ENCODE peak calls at places on chromosomes 6 and 20, in four cellular contexts. W, K, M and C are unnamed samples.

GRCh38 chr6:56595490-56596122 is 47.1 kb downstream of the DST start:
- DNase-seq in W (peak; percentile 80), K (peak; percentile 30), M (no peak), C (peak; percentile 37)

GRCh38 chr20:496126-496696 is 33.9 kb upstream of the TBC1D20 start:
- DNase-seq in W (no peak), K (peak; percentile 49), M (no peak), C (peak; percentile 16)

GRCh38 chr6:21383499-21384085 is 210.0 kb upstream of the SOX4 start:
- DNase-seq in W (no peak), K (no peak), M (no peak), C (no peak)

GRCh38 chr20:51272392-51272791 is 249.5 kb upstream of the KCNG1 start:
- DNase-seq in W (peak; percentile 57), K (peak; percentile 73), M (no peak), C (no peak)

GRCh38 chr6:10014561-10014960 is 400.3 kb downstream of the TFAP2A start:
- DNase-seq in M (no peak), K (peak; percentile 21), W (peak; percentile 34), C (no peak)

GRCh38 chr6:127247114-127248096 is 19.3 kb upstream of the RNF146 start:
- DNase-seq in K (no peak), M (no peak), W (no peak), C (no peak)

GRCh38 chr6:81900616-81901015 is 148.1 kb upstream of the TENT5A start:
- DNase-seq in K (no peak), M (no peak), W (no peak), C (no peak)

GRCh38 chr6:79737172-79737571 is 106.0 kb downstream of the SH3BGRL2 start:
- DNase-seq in K (peak; percentile 1), W (peak; percentile 11), M (no peak), C (peak; percentile 25)

GRCh38 chr20:40637176-40637575 is 51.9 kb downstream of the MAFB start:
- DNase-seq in M (no peak), K (no peak), W (no peak), C (no peak)

GRCh38 chr6:158834675-158835385 is 15.7 kb upstream of the EZR start:
- DNase-seq in M (no peak), W (no peak), K (no peak), C (no peak)

GRCh38 chr6:36848658-36849441 is 9.6 kb upstream of the CPNE5 start:
- DNase-seq in K (no peak), M (no peak), W (no peak), C (no peak)

GRCh38 chr6:168852336-168852884 is 401.2 kb downstream of the THBS2 start:
- DNase-seq in M (no peak), K (no peak), W (no peak), C (no peak)

GRCh38 chr20:51540585-51540984 is 1.9 kb downstream of the NFATC2 start:
- DNase-seq in K (no peak), W (no peak), M (no peak), C (no peak)

GRCh38 chr20:62117658-62118057 is 4.6 kb upstream of the LSM14B start:
- DNase-seq in M (no peak), K (no peak), W (no peak), C (no peak)

GRCh38 chr20:63401384-63402110 is 40.4 kb upstream of the CHRNA4 start:
- DNase-seq in K (no peak), M (no peak), W (no peak), C (no peak)

GRCh38 chr20:10958279-10958678 is 284.5 kb upstream of the JAG1 start:
- DNase-seq in M (no peak), K (no peak), W (no peak), C (no peak)

GRCh38 chr6:30782425-30783014 is 38.2 kb upstream of the IER3 start:
- DNase-seq in W (no peak), M (no peak), K (peak; percentile 51), C (peak; percentile 95)

GRCh38 chr6:10412948-10413849 is 1.7 kb downstream of the TFAP2A start:
- DNase-seq in M (no peak), K (no peak), W (peak; percentile 55), C (peak; percentile 88)

GRCh38 chr20:25050501-25051350 is 7.2 kb downstream of the ACSS1 start:
- DNase-seq in K (no peak), M (peak; percentile 7), W (no peak), C (no peak)

GRCh38 chr20:5073154-5074049 is 46.4 kb downstream of the PCNA start:
- DNase-seq in K (peak; percentile 22), M (peak; percentile 84), W (no peak), C (peak; percentile 98)

GRCh38 chr6:53032853-53033252 is 32.4 kb upstream of the FBXO9 start:
- DNase-seq in W (no peak), K (peak; percentile 67), M (no peak), C (peak; percentile 20)

GRCh38 chr6:37544530-37544929 is 44.8 kb upstream of the CCDC167 start:
- DNase-seq in K (no peak), W (no peak), M (no peak), C (no peak)

GRCh38 chr6:134954272-134954990 is 4.5 kb upstream of the ALDH8A1 start:
- DNase-seq in K (no peak), M (no peak), W (no peak), C (no peak)

GRCh38 chr6:121691126-121691540 is 255.7 kb downstream of the GJA1 start:
- DNase-seq in K (peak; percentile 68), M (no peak), W (no peak), C (no peak)

GRCh38 chr20:11207749-11208502 is 534.1 kb upstream of the JAG1 start:
- DNase-seq in M (no peak), W (peak; percentile 67), K (peak; percentile 44), C (peak; percentile 96)

GRCh38 chr6:108961985-108962384 is 113.8 kb downstream of the ARMC2 start:
- DNase-seq in W (no peak), M (no peak), K (peak; percentile 90), C (no peak)

GRCh38 chr6:130371921-130372320 is 6.1 kb downstream of the TMEM200A start:
- DNase-seq in W (no peak), M (no peak), K (no peak), C (no peak)
- H3K4me3 ChIP-seq in W (no peak overlapping the region), M (no peak overlapping the region), K (no peak overlapping the region), C (no peak overlapping the region)

GRCh38 chr20:44721785-44722054 is 6.6 kb downstream of the CCN5 start:
- DNase-seq in K (no peak), M (no peak), W (no peak), C (no peak)
- H3K4me3 ChIP-seq in K (no peak overlapping the region), M (no peak overlapping the region), W (no peak overlapping the region), C (no peak overlapping the region)

GRCh38 chr6:41375598-41376151 is 40.3 kb downstream of the NCR2 start:
- DNase-seq in M (no peak), K (no peak), W (no peak), C (no peak)
- H3K4me3 ChIP-seq in M (no peak overlapping the region), K (no peak overlapping the region), W (no peak overlapping the region), C (no peak overlapping the region)

GRCh38 chr20:41776450-41776849 is 158.3 kb upstream of the CHD6 start:
- DNase-seq in W (peak; percentile 61), K (no peak), M (no peak), C (no peak)

GRCh38 chr20:41769650-41770049 is 151.5 kb upstream of the CHD6 start:
- DNase-seq in M (no peak), W (no peak), K (no peak), C (no peak)

GRCh38 chr20:41770427-41770826 is 152.2 kb upstream of the CHD6 start:
- DNase-seq in W (no peak), K (no peak), M (no peak), C (no peak)

GRCh38 chr20:41774291-41774690 is 156.1 kb upstream of the CHD6 start:
- DNase-seq in W (no peak), M (no peak), K (no peak), C (no peak)
- H3K4me3 ChIP-seq in W (no peak overlapping the region), M (no peak overlapping the region), K (no peak overlapping the region), C (no peak overlapping the region)

GRCh38 chr6:159935065-159935464 is 33.8 kb upstream of the IGF2R start:
- DNase-seq in M (no peak), K (peak; percentile 55), W (no peak), C (peak; percentile 9)
- H3K4me3 ChIP-seq in M (no peak overlapping the region), K (no peak overlapping the region), W (no peak overlapping the region), C (no peak overlapping the region)